ENCODE peak calls at places on chromosomes 1 and 21, in nine cellular contexts. Z, M, O, S, C, A, Q, T and W are unnamed samples.

GRCh38 chr1:63108226-63108625 is 214.1 kb upstream of the FOXD3 start:
- DNase-seq in S (no peak), Q (no peak), O (no peak), C (no peak), A (no peak), Z (no peak), M (no peak), T (no peak), W (no peak)

GRCh38 chr21:20971296-20971921 is 26.8 kb upstream of the NCAM2 start:
- DNase-seq in C (peak; percentile 29), Z (peak; percentile 29), Q (no peak), T (no peak), A (no peak), M (peak; percentile 93), S (no peak), O (peak; percentile 69), W (no peak)

GRCh38 chr21:34205811-34206635 is 132.6 kb downstream of the MRPS6 start:
- DNase-seq in M (no peak), Q (no peak), O (no peak), A (no peak), T (no peak), S (no peak), C (no peak), Z (no peak), W (peak; percentile 18)

GRCh38 chr1:167991546-167991945 is 54.7 kb upstream of the MPC2 start:
- DNase-seq in Q (no peak), O (no peak), T (no peak), A (no peak), C (no peak), S (no peak), Z (no peak), M (no peak), W (no peak)

GRCh38 chr1:242449211-242449610 is 75.3 kb downstream of the PLD5 start:
- DNase-seq in M (no peak), Q (no peak), A (no peak), Z (no peak), C (no peak), O (no peak), S (no peak), T (no peak), W (no peak)

GRCh38 chr1:147673401-147673800 is 3.1 kb upstream of the ACP6 start:
- DNase-seq in M (no peak), Z (no peak), Q (no peak), T (no peak), A (no peak), C (no peak), O (no peak), S (no peak), W (peak; percentile 32)

GRCh38 chr1:99768525-99769382 is 2.3 kb upstream of the FRRS1 start:
- DNase-seq in Z (no peak), Q (no peak), O (no peak), C (no peak), S (no peak), T (no peak), A (no peak), M (no peak), W (no peak)

GRCh38 chr1:145889722-145890121 is 4.1 kb upstream of the ANKRD35 start:
- DNase-seq in O (no peak), S (no peak), M (no peak), A (no peak), C (no peak), T (no peak), Z (no peak), Q (no peak), W (no peak)

GRCh38 chr1:238660849-238661248 is 725.5 kb upstream of the CHRM3 start:
- DNase-seq in A (no peak), C (no peak), S (no peak), Q (no peak), M (no peak), Z (no peak), T (no peak), O (no peak), W (no peak)

GRCh38 chr1:223355699-223356098 is 8.3 kb downstream of the SUSD4 start:
- DNase-seq in M (no peak), Q (no peak), Z (no peak), O (no peak), C (no peak), T (no peak), S (no peak), A (no peak), W (no peak)

GRCh38 chr1:68111804-68112436 is 61.5 kb upstream of the DIRAS3 start:
- DNase-seq in O (peak; percentile 82), M (peak; percentile 87), A (no peak), T (no peak), Z (peak; percentile 49), C (no peak), Q (peak; percentile 71), S (no peak), W (peak; percentile 75)

GRCh38 chr1:109713636-109714035 is 1.6 kb downstream of the GSTM5 start:
- DNase-seq in Q (no peak), Z (no peak), T (no peak), C (no peak), M (no peak), A (no peak), O (no peak), S (no peak), W (no peak)

GRCh38 chr1:208270679-208271111 is 26.5 kb upstream of the PLXNA2 start:
- DNase-seq in Z (no peak), S (no peak), C (no peak), A (no peak), T (no peak), O (no peak), Q (no peak), M (no peak), W (no peak)